ENCODE peak calls at places on chromosomes 4 and X, in four cellular contexts. T is HepG2, Q is H1, G is GM12891. A is an unnamed sample.

GRCh38 chr4:111919666-111920065 is 225.6 kb upstream of the FAM241A start:
- DNase-seq in T (no peak), Q (no peak), G (no peak), A (no peak)

GRCh38 chrX:38561951-38562719 is 793 bp downstream of the TSPAN7 start:
- DNase-seq in T (peak), Q (no peak), G (no peak), A (no peak)

GRCh38 chrX:107480272-107480671 is 30.8 kb downstream of the FRMPD3 start:
- DNase-seq in T (no peak), Q (no peak), G (no peak), A (no peak)

GRCh38 chr4:119834901-119835300 is 206.3 kb upstream of the PDE5A start:
- DNase-seq in T (no peak), Q (no peak), G (no peak), A (no peak)

GRCh38 chr4:6421397-6421796 is 51.0 kb downstream of the PPP2R2C start:
- DNase-seq in T (no peak), Q (no peak), G (no peak), A (no peak)

GRCh38 chrX:75067931-75068330 is 88.2 kb downstream of the ABCB7 start:
- DNase-seq in T (no peak), Q (no peak), G (no peak), A (no peak)

GRCh38 chrX:136147966-136148365 is 633 bp downstream of the FHL1 start:
- DNase-seq in T (no peak), Q (no peak), G (no peak), A (no peak)

GRCh38 chrX:107483976-107484726 is 34.7 kb downstream of the FRMPD3 start:
- DNase-seq in T (no peak), Q (no peak), G (no peak), A (no peak)

GRCh38 chr4:26320159-26320452 is 708 bp upstream of the RBPJ start:
- DNase-seq in T (peak), Q (no peak), G (peak), A (peak)

GRCh38 chr4:108830509-108831244 is 67.8 kb upstream of the ETNPPL start:
- DNase-seq in T (no peak), Q (no peak), G (no peak), A (no peak)

GRCh38 chr4:3830774-3831528 is 64.8 kb downstream of the ADRA2C start:
- DNase-seq in T (peak), Q (no peak), G (no peak), A (no peak)

GRCh38 chr4:89724716-89725115 is 112.2 kb downstream of the SNCA start:
- DNase-seq in T (no peak), Q (no peak), G (no peak), A (no peak)

GRCh38 chrX:20149326-20149725 is 7.7 kb upstream of the EIF1AX start:
- DNase-seq in T (peak), Q (no peak), G (no peak), A (no peak)

GRCh38 chr4:47852121-47852520 is 14.3 kb upstream of the CORIN start:
- DNase-seq in T (no peak), Q (no peak), G (no peak), A (no peak)

GRCh38 chr4:8241895-8242696 is 27.5 kb upstream of the HTRA3 start:
- DNase-seq in T (peak), Q (peak), G (peak), A (peak)

GRCh38 chrX:122582280-122582679 is 601.8 kb upstream of the GRIA3 start:
- DNase-seq in T (no peak), Q (no peak), G (no peak), A (no peak)

GRCh38 chrX:13142891-13143290 is 98.5 kb upstream of the FAM9C start:
- DNase-seq in T (no peak), Q (no peak), G (no peak), A (no peak)

GRCh38 chrX:130523460-130524394 is 121.9 kb downstream of the RBMX2 start:
- DNase-seq in T (no peak), Q (no peak), G (peak), A (no peak)

GRCh38 chrX:139826065-139827044 is 106.5 kb downstream of the ATP11C start:
- DNase-seq in T (no peak), Q (no peak), G (no peak), A (no peak)

GRCh38 chr4:4726051-4726450 is 133.4 kb upstream of the MSX1 start:
- DNase-seq in T (no peak), Q (no peak), G (no peak), A (no peak)

GRCh38 chr4:152808670-152809069 is 28.9 kb downstream of the ARFIP1 start:
- DNase-seq in T (peak), Q (no peak), G (no peak), A (no peak)

GRCh38 chr4:123481034-123481433 is 84.4 kb downstream of the SPRY1 start:
- DNase-seq in T (no peak), Q (no peak), G (no peak), A (no peak)

GRCh38 chr4:19945979-19946380 is 305.7 kb upstream of the SLIT2 start:
- DNase-seq in T (no peak), Q (no peak), G (no peak), A (no peak)

GRCh38 chr4:109472343-109472761 is 38.7 kb downstream of the SEC24B start:
- DNase-seq in T (no peak), Q (no peak), G (no peak), A (no peak)

GRCh38 chrX:42050345-42050744 is 127.0 kb upstream of the CASK start:
- DNase-seq in T (no peak), Q (no peak), G (no peak), A (no peak)

GRCh38 chr4:128682942-128683666 is 126.4 kb upstream of the JADE1 start:
- DNase-seq in T (no peak), Q (peak), G (no peak), A (no peak)

GRCh38 chr4:68451246-68452211 is 4.3 kb downstream of the TMPRSS11E start:
- DNase-seq in T (no peak), Q (peak), G (no peak), A (no peak)

GRCh38 chr4:56267558-56267957 is 119.7 kb downstream of the AASDH start:
- DNase-seq in T (no peak), Q (no peak), G (no peak), A (no peak)

GRCh38 chr4:83013931-83014330 is 3.3 kb upstream of the LIN54 start:
- DNase-seq in T (no peak), Q (no peak), G (no peak), A (no peak)

GRCh38 chrX:69291111-69291510 is 125.9 kb upstream of the PJA1 start:
- DNase-seq in T (no peak), Q (no peak), G (no peak), A (no peak)

GRCh38 chrX:48835524-48836329 is at the start of gene PCSK1N:
- DNase-seq in T (peak), Q (no peak), G (no peak), A (no peak)

GRCh38 chr4:16693641-16694040 is 204.8 kb downstream of the LDB2 start:
- DNase-seq in T (no peak), Q (no peak), G (no peak), A (no peak)

GRCh38 chr4:48342559-48342878 is 1.2 kb downstream of the SLAIN2 start:
- DNase-seq in T (no peak), Q (no peak), G (no peak), A (no peak)

GRCh38 chr4:46937493-46937892 is 28.4 kb upstream of the COX7B2 start:
- DNase-seq in T (no peak), Q (no peak), G (no peak), A (no peak)

GRCh38 chr4:153083447-153083921 is 120.8 kb upstream of the TRIM2 start:
- DNase-seq in T (peak), Q (peak), G (peak), A (peak)

GRCh38 chrX:13263560-13264251 is 56.1 kb downstream of the ATXN3L start:
- DNase-seq in T (no peak), Q (no peak), G (no peak), A (no peak)

DNA sequence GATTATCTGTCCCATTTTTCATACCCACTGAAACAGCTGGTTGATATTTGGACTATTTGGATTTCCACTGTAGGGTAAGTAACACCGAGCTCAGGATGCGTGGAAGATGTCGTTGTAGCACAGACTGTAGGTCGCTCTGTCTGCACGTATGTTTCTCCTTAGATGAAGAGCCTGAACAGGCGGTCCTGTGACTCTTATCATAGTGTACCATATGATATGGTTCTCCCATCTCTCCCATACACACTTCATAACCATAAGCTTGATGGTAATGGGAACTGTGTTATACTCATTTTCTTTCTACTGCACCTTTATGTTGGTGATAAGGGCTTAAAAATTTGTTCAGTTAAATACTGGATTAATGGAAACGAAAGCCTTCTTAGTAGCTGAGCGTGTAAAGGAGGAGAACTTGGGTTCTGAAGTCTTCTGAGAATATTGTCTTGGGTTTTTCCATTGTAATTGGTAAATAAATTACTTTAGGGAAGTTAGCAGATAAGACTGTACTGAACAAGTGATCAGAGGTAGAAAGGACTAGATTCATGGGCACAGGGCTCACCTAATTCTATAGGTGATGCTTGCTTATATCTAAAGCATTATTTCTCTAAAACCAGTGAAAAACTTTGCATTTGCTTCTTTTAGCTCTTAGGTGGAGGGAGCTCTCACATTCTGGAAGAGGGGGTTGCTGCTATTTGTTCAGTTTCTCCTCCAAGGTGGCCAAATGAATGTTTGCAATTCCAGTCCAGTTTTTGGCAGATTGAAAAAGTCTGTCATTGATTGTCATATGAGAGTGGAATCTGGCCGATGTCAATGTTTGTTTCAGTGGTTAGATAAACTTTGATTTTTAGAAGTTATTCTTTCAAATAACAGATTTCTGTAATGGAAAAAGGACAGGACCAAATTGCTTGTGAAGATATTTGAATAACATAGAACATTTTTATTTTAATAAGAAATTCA is 15.8 kb downstream of the SMAD1 start:
- DNase-seq in T (no peak), Q (no peak), G (no peak), A (no peak)
- TF ChIP-seq TAF1 in T (no peak), Q (no peak), G (no peak), A (no peak)

DNA sequence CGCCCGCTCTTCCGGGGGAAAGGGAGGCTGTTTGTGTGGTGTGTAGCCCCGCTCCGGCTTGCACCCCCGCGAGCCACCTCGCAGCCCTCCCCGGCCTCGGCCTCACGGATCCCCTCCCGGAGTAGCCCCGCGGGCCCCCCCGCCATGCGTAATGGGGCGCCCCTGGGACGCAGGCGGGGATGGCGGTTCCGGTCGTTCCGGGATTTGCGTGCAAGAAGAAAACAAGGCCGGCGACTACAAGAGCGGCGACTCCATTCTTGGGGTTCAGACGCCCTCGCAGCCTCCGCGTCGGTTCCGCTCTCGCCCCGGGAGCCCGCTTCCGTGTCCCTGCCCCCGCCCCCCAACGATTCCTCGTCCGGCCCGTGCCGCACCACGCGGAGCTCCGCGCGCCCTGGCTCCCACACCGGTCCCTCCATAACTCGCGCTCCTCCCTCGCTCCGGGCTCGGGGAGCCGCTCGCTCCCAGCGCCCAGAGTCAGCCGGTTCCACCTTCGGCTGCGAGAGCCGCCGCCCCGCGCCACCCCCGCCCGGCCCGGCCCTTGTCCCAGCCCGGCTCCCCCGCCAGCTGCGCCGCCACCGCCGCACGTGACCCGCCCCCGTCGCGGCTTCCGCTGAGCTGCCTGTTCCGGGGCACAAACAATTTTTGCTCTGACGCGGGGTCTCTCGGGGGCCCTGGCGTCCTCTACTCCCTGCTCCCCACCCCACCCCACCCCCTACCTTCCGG is 78.7 kb upstream of the BCOR start:
- DNase-seq in T (peak), Q (no peak), G (no peak), A (no peak)
- TF ChIP-seq POLR2A in T (no peak), Q (peak), G (peak), A (peak)

GRCh38 chr4:147430111-147430510 is 50.8 kb upstream of the EDNRA start:
- DNase-seq in T (no peak), Q (no peak), G (no peak), A (no peak)
- TF ChIP-seq POLR2AphosphoS5 in T (no peak), Q (no peak), G (no peak), A (no peak)

GRCh38 chrX:24027086-24027485 is at the start of gene KLHL15:
- DNase-seq in T (no peak), Q (no peak), G (no peak), A (no peak)

GRCh38 chrX:24024819-24025740 is 1.9 kb downstream of the KLHL15 start:
- DNase-seq in T (peak), Q (peak), G (peak), A (peak)

GRCh38 chrX:24026403-24026801 is 584 bp downstream of the KLHL15 start:
- DNase-seq in T (no peak), Q (no peak), G (no peak), A (no peak)

GRCh38 chrX:24023972-24024664 is 2.9 kb downstream of the KLHL15 start:
- DNase-seq in T (no peak), Q (no peak), G (no peak), A (no peak)

GRCh38 chrX:24025741-24026402 is 1.1 kb downstream of the KLHL15 start:
- DNase-seq in T (no peak), Q (no peak), G (no peak), A (no peak)
- TF ChIP-seq TAF1 in T (no peak), Q (peak), G (no peak), A (no peak)

DNA sequence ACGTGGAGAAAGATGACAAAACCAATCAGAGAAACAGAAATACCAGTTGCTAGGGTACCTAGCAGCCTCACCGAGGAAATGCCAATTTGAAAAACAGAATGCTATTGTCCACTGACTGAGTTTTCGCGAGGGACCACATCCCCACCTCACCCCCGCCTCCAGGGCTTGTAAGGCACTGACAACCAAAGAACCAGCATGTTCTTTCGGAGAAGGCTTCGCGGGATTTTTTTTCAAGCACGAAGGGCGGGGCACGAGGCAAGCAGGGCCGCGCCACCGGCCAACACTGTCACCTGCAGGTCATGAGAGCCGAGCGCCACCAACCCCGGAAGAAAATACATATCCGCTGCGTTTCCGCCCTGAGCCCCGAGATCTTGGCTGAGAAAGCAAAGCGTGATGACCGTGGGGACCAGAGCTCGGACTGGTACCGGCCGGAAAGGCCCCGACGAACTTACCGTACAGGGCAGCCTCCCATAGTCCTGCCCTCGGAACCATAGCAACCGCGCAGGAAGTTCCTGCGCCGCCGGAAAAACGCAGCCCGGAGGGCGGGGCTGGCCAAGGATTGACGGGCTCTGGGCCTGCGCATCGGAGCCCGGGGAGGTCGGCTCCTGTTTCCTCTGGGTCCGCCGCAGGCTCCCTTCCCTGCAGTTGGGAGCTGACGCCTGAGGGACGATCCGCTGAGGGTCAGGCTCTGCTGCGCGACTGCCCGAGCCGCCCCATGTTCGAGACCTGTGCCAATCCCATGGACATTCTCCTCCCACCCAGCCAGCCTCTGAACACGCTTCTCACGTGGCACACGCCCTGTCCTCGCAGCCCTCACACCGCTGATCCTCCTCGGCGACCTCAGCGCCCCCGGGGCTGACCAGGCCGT is 59.2 kb upstream of the PAGE5 start:
- DNase-seq in T (peak), Q (peak), G (peak), A (peak)
- TF ChIP-seq POLR2A in T (peak), Q (peak), G (peak), A (peak)

GRCh38 chr4:53861856-53862610 is 202.4 kb downstream of the CHIC2 start:
- DNase-seq in T (no peak), Q (no peak), G (no peak), A (no peak)
- TF ChIP-seq POLR2AphosphoS5 in T (no peak), Q (no peak), G (no peak), A (no peak)

DNA sequence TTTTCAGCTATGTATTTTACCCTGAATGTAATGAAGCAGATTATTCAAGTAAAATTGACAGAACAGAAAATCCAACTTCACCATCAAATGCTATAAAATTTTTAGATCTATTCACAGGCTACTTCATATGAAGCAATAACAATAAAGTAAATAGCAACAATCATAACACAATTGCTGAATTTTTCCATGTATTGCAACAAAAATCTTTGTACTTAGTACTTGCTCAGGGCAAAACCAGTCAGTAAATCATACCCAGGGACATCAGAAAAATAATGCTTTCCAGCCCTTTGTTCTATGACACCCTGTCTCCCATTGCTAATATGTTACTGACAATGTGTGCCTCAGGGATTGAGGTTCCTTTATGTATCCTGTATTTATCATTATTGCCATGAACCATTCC is 15.5 kb downstream of the TNIP3 start:
- DNase-seq in T (no peak), Q (no peak), G (no peak), A (no peak)
- TF ChIP-seq TAF1 in T (no peak), Q (no peak), G (no peak), A (no peak)

GRCh38 chr4:88008624-88009235 is 1.3 kb downstream of the PKD2 start:
- DNase-seq in T (no peak), Q (no peak), G (no peak), A (no peak)
- TF ChIP-seq POLR2A in T (no peak), Q (no peak), G (no peak), A (no peak)